ENCODE peak calls at places on chromosomes 16 and 17, in six cellular contexts. A is WTC11, L is hepatocyte, S is dorsolateral prefrontal cortex, Q is HL-60, H is BJ. Y is an unnamed sample.

GRCh38 chr16:31458835-31459721 is at the start of gene ARMC5:
- DNase-seq in H (peak), A (peak), Q (peak), L (peak), S (peak), Y (peak)

GRCh38 chr16:23482778-23483177 is 27.5 kb downstream of the GGA2 start:
- DNase-seq in S (no peak), Q (no peak), L (no peak), H (no peak), A (no peak), Y (no peak)

GRCh38 chr16:11251525-11252481 is 4.2 kb downstream of the SOCS1 start:
- DNase-seq in Q (no peak), H (no peak), S (no peak), L (no peak), A (no peak), Y (no peak)

GRCh38 chr17:4004517-4005295 is 40.5 kb upstream of the ATP2A3 start:
- DNase-seq in A (peak), L (peak), Q (peak), H (no peak), S (peak), Y (peak)

GRCh38 chr17:77516902-77517301 is 376.1 kb downstream of the SEC14L1 start:
- DNase-seq in H (peak), A (no peak), L (no peak), Q (no peak), S (no peak), Y (peak)

GRCh38 chr17:68759343-68760140 is 158.4 kb upstream of the FAM20A start:
- DNase-seq in A (peak), Q (peak), L (peak), S (peak), H (peak), Y (peak)

GRCh38 chr17:79754359-79754758 is 23.6 kb upstream of the CBX2 start:
- DNase-seq in L (no peak), H (no peak), S (no peak), A (no peak), Q (no peak), Y (no peak)

GRCh38 chr17:74737299-74738050 is 419 bp downstream of the RAB37 start:
- DNase-seq in H (no peak), L (peak), S (no peak), A (peak), Q (peak), Y (no peak)

GRCh38 chr16:20866161-20866772 is 33.9 kb downstream of the DCUN1D3 start:
- DNase-seq in H (peak), A (no peak), Q (no peak), S (no peak), L (peak), Y (no peak)

GRCh38 chr17:67276075-67276474 is 31.1 kb upstream of the HELZ start:
- DNase-seq in Q (no peak), H (no peak), A (peak), L (no peak), S (no peak), Y (no peak)

DNA sequence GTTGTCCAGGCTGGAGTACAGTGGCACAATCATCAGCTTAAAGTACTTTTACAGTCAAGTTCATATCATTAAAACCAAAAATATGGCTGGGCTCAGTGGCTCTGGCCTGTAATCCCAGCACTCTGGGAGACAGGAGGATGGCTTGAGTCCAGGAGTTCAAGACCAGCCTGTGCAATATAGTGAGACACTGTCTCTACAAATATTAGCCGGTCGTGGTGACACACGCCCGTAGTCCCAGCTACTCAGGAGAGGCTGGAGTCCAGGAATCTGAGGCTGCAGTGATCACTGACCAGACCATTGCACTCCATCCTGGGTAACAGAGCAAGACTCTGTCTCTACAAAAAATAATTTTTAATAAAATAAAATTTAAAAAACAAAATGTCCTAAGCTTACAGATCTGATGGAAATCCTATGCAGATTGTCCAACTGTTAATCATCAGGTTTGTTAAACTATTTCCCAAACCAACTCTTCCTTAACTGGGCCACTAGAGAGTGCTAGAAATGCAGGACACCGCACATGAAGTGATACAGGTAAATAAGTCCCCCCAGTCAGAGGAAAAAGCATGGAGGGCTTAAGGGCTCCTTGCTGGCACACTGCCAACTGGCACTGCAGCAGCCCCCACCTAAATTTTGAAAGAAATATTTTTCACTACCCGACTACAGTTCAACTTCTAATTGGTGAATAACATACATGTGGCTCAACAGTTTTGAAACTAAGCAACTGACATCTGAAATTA is 2.8 kb downstream of the USP22 start:
- DNase-seq in H (no peak), Q (no peak), S (no peak), L (peak), A (no peak), Y (no peak)
- TF ChIP-seq CTCF in H (peak), Q (peak), S (peak), L (peak), A (no peak), Y (peak)

GRCh38 chr17:13619462-13619861 is 17.7 kb upstream of the HS3ST3A1 start:
- DNase-seq in Q (no peak), S (no peak), L (no peak), H (no peak), A (peak), Y (no peak)
- TF ChIP-seq CTCF in Q (no peak), S (no peak), L (no peak), H (no peak), A (no peak), Y (no peak)

GRCh38 chr16:4372315-4372577 is 598 bp downstream of the VASN start:
- DNase-seq in A (no peak), Q (no peak), S (no peak), L (no peak), H (no peak), Y (no peak)

GRCh38 chr16:4370151-4370550 is 1.5 kb upstream of the VASN start:
- DNase-seq in A (no peak), L (no peak), H (no peak), Q (no peak), S (no peak), Y (no peak)

GRCh38 chr16:4371481-4372314 is at the start of gene VASN:
- DNase-seq in S (peak), L (peak), A (peak), Q (no peak), H (no peak), Y (no peak)

GRCh38 chr16:4369006-4369766 is 2.5 kb upstream of the VASN start:
- DNase-seq in H (no peak), S (no peak), Q (no peak), L (no peak), A (no peak), Y (peak)

DNA sequence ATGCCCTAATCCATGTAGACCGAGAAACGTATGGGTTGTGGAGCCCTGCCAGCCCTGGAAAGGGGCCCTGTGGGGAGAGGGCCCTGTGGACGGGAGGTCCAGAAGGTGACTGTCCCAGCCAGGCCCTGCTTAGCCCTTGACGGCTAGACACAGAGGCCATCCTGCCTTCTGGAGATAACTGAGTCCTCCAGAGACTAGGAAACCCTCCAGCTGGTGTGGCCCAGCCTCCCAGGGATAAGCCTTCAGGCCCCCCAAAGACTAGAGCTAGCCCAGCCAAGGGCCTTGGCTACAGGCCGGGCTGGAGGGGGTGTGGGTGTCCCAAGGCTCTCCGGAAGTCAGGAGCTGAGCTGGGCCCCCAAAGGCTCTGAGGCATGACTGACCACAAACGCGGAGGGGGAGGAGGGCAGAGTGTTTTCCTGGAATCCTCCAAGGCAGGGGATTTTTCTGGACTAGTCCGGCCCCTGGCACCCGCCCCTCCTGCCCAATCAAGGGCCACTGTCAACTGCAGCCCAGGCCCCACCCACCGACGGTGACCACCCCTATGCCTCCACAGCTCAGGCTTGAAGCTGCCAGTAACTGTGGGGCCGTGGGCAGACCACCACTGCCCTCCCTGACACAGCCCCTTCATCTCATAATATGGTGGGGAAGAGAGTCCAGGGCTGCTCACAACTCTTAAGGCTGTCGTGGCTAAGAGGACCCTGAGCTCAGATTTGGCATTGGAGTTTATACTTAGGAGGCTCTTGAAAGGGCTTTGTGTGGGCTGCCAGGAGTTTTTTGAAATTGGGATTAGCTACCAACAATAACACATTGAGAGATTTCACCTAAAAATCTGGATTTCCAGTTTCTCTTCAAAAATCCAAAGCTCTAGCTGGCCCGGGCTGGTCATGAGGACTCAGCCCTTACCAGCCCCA is 823 bp upstream of the VASN start:
- DNase-seq in Q (no peak), L (peak), A (no peak), S (no peak), H (no peak), Y (no peak)
- TF ChIP-seq CTCF in Q (no peak), L (no peak), A (no peak), S (no peak), H (no peak), Y (no peak)

GRCh38 chr17:64630309-64631223 is 31.5 kb downstream of the SMURF2 start:
- DNase-seq in Q (peak), S (no peak), H (no peak), L (no peak), A (no peak), Y (no peak)
- TF ChIP-seq CTCF in Q (no peak), S (no peak), H (no peak), L (no peak), A (no peak), Y (no peak)

GRCh38 chr17:27106347-27106981 is 187.4 kb upstream of the WSB1 start:
- DNase-seq in A (no peak), S (no peak), H (no peak), Q (no peak), L (no peak), Y (no peak)
- TF ChIP-seq CTCF in A (no peak), S (no peak), H (no peak), Q (no peak), L (no peak), Y (no peak)

GRCh38 chr16:58018803-58019202 is 6.8 kb upstream of the MMP15 start:
- DNase-seq in Q (no peak), S (no peak), L (no peak), A (peak), H (no peak), Y (no peak)
- TF ChIP-seq CTCF in Q (no peak), S (no peak), L (no peak), A (no peak), H (no peak), Y (no peak)

GRCh38 chr17:32610943-32611342 is 124.2 kb downstream of the CDK5R1 start:
- DNase-seq in S (no peak), Q (no peak), H (no peak), L (no peak), A (no peak), Y (no peak)

GRCh38 chr17:32608267-32608666 is 121.5 kb downstream of the CDK5R1 start:
- DNase-seq in Q (no peak), S (no peak), A (no peak), L (no peak), H (no peak), Y (no peak)

GRCh38 chr17:32610027-32610650 is 123.3 kb downstream of the CDK5R1 start:
- DNase-seq in A (peak), Q (no peak), L (no peak), S (no peak), H (no peak), Y (no peak)

GRCh38 chr17:32604966-32605365 is 118.2 kb downstream of the CDK5R1 start:
- DNase-seq in S (no peak), H (no peak), Q (no peak), L (no peak), A (no peak), Y (no peak)

DNA sequence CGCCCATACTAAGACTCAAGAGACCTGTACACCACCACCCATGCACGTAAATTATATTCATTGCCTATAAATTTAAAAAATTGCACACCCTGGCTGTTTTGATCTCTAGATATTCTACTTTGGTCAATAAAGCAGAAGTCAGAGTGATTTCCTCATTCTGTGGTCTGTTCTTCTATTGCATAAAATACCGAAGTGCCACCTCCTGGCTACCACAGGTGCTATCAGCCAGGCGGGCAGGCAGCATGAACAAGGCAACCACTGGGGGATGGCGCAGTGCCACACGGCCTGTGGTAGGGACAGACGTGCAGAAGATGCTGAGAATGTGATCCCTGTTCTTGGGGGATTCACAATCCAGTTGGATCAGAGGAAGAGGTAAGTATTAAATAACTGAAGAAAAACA is 122.3 kb downstream of the CDK5R1 start:
- DNase-seq in S (no peak), H (no peak), A (no peak), Q (peak), L (no peak), Y (peak)
- TF ChIP-seq CTCF in S (no peak), H (no peak), A (no peak), Q (peak), L (no peak), Y (peak)

GRCh38 chr16:58027341-58028167 is 2.0 kb downstream of the MMP15 start:
- DNase-seq in L (peak), A (peak), Q (no peak), S (no peak), H (no peak), Y (no peak)

GRCh38 chr16:58024673-58025350 is 742 bp upstream of the MMP15 start:
- DNase-seq in A (peak), L (peak), Q (peak), S (no peak), H (no peak), Y (no peak)

GRCh38 chr16:58025351-58026138 is at the start of gene MMP15:
- DNase-seq in H (no peak), L (peak), S (peak), Q (peak), A (peak), Y (no peak)

GRCh38 chr16:58026705-58027340 is 1.3 kb downstream of the MMP15 start:
- DNase-seq in S (no peak), H (no peak), Q (no peak), L (peak), A (peak), Y (no peak)

DNA sequence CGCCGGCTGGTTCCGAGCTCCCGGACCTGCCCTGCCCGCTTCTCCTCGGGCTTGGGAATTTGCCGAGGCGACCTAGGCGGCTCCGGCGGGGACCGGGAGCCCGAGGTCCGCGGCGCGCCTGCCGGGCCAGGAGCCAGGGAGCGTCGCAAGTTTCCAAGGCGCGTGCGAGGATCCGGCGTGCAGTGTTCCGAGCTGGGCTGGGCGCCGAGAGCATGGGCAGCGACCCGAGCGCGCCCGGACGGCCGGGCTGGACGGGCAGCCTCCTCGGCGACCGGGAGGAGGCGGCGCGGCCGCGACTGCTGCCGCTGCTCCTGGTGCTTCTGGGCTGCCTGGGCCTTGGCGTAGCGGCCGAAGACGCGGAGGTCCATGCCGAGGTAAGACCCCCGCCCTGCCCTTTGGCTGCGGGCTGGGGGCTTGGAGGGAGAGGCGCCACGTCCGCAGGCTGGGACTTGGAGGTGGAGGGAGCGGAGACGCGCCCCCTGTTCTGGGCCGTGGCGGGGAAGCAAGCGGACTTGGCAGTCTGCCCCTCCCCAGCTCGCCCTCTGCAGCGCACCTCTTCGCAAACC is 668 bp downstream of the MMP15 start:
- DNase-seq in S (peak), Q (no peak), H (no peak), A (peak), L (peak), Y (no peak)
- TF ChIP-seq CTCF in S (no peak), Q (no peak), H (no peak), A (no peak), L (no peak), Y (no peak)

GRCh38 chr17:39623356-39623950 is 3.3 kb upstream of the PPP1R1B start:
- DNase-seq in A (peak), L (peak), Q (peak), H (no peak), S (peak), Y (peak)
- TF ChIP-seq CTCF in A (peak), L (peak), Q (peak), H (peak), S (peak), Y (peak)